ENCODE peak calls at places on chromosomes 11 and 22, in six cellular contexts. Q is stomach; F is left ventricle myocardium inferior; C is naive thymus-derived CD4-positive, alpha-beta T cell; A is lower lobe of right lung; L is BE2C. G is an unnamed sample.

GRCh38 chr22:28768701-28769393 is 3.6 kb upstream of the CCDC117 start:
- DNase-seq in F (no peak), C (no peak), L (no peak), A (no peak), Q (no peak), G (no peak)

GRCh38 chr11:70226967-70227366 is 23.9 kb downstream of the FADD start:
- DNase-seq in A (peak; percentile 44), Q (no peak), F (no peak), C (no peak), L (no peak), G (no peak)

GRCh38 chr11:3164540-3165151 is 464 bp downstream of the OSBPL5 start:
- DNase-seq in Q (no peak), C (no peak), F (peak; percentile 18), L (peak; percentile 5), A (peak; percentile 52), G (no peak)

GRCh38 chr11:42770444-42771065 is 541.2 kb upstream of the API5 start:
- DNase-seq in A (no peak), F (no peak), C (no peak), Q (no peak), L (peak; percentile 36), G (no peak)

GRCh38 chr11:75014129-75014528 is 25.4 kb downstream of the NEU3 start:
- DNase-seq in Q (no peak), C (no peak), F (no peak), L (no peak), A (no peak), G (no peak)

GRCh38 chr11:67289651-67290479 is 762 bp downstream of the ANKRD13D start:
- DNase-seq in L (no peak), C (no peak), Q (no peak), A (peak; percentile 54), F (peak; percentile 35), G (no peak)

GRCh38 chr22:44719586-44720368 is 17.8 kb downstream of the PRR5 start:
- DNase-seq in Q (peak; percentile 58), F (peak; percentile 40), A (no peak), C (no peak), L (peak; percentile 85), G (no peak)

GRCh38 chr11:89437317-89437716 is 53.9 kb downstream of the NOX4 start:
- DNase-seq in Q (no peak), C (no peak), F (no peak), L (no peak), A (no peak), G (no peak)

GRCh38 chr22:47162865-47163264 is 400.4 kb downstream of the TBC1D22A start:
- DNase-seq in L (peak; percentile 1), C (no peak), Q (no peak), F (no peak), A (peak; percentile 24), G (no peak)

GRCh38 chr11:24560324-24560723 is 63.5 kb downstream of the LUZP2 start:
- DNase-seq in F (no peak), Q (no peak), L (no peak), A (no peak), C (no peak), G (no peak)

GRCh38 chr22:25069758-25070461 is 117.4 kb downstream of the KIAA1671 start:
- DNase-seq in C (peak; percentile 45), F (no peak), L (peak; percentile 33), A (no peak), Q (no peak), G (no peak)

GRCh38 chr22:37848587-37849088 is 581 bp upstream of the EIF3L start:
- DNase-seq in F (no peak), A (no peak), C (peak; percentile 32), Q (no peak), L (no peak), G (peak; percentile 32)

GRCh38 chr11:101738494-101738893 is 154.7 kb upstream of the TRPC6 start:
- DNase-seq in L (no peak), C (no peak), F (no peak), A (no peak), Q (no peak), G (no peak)

GRCh38 chr11:12213920-12214319 is 103.5 kb downstream of the MICAL2 start:
- DNase-seq in F (no peak), A (no peak), L (no peak), C (no peak), Q (no peak), G (no peak)

GRCh38 chr11:84543367-84544159 is 1083.6 kb downstream of the DLG2 start:
- DNase-seq in A (no peak), C (no peak), L (peak; percentile 22), Q (no peak), F (no peak), G (no peak)

GRCh38 chr11:30914143-30914762 is 328.1 kb upstream of the MPPED2 start:
- DNase-seq in Q (peak; percentile 52), F (peak; percentile 45), A (peak; percentile 48), L (peak; percentile 24), C (no peak), G (no peak)

GRCh38 chr11:62501432-62501891 is 45.1 kb downstream of the AHNAK start:
- DNase-seq in C (no peak), Q (peak; percentile 55), F (peak; percentile 73), L (no peak), A (no peak), G (no peak)

GRCh38 chr22:37219534-37219933 is 7.3 kb upstream of the SSTR3 start:
- DNase-seq in F (no peak), L (no peak), A (no peak), C (no peak), Q (no peak), G (no peak)

GRCh38 chr11:67611165-67611564 is 4.4 kb downstream of the NDUFV1 start:
- DNase-seq in Q (no peak), F (no peak), A (no peak), L (no peak), C (no peak), G (no peak)

GRCh38 chr11:121446752-121447156 is 5.4 kb upstream of the SORL1 start:
- DNase-seq in Q (no peak), A (no peak), C (no peak), F (no peak), L (peak; percentile 70), G (no peak)

GRCh38 chr22:39144101-39144815 is 8.2 kb downstream of the CBX7 start:
- DNase-seq in Q (peak; percentile 60), F (no peak), L (no peak), A (peak; percentile 61), C (peak; percentile 60), G (peak; percentile 68)

GRCh38 chr11:120336641-120337132 is 474 bp downstream of the ARHGEF12 start:
- DNase-seq in F (peak; percentile 53), Q (no peak), C (no peak), L (peak; percentile 61), A (peak; percentile 68), G (no peak)

GRCh38 chr11:20443596-20443995 is 56.1 kb downstream of the PRMT3 start:
- DNase-seq in L (no peak), C (peak; percentile 4), F (no peak), Q (no peak), A (no peak), G (no peak)

GRCh38 chr11:69968407-69969347 is 109.4 kb upstream of the ANO1 start:
- DNase-seq in F (peak; percentile 44), L (no peak), C (no peak), Q (no peak), A (peak; percentile 72), G (no peak)

GRCh38 chr22:49878206-49878605 is 24.6 kb downstream of the ZBED4 start:
- DNase-seq in A (no peak), C (no peak), Q (no peak), L (no peak), F (no peak), G (no peak)

DNA sequence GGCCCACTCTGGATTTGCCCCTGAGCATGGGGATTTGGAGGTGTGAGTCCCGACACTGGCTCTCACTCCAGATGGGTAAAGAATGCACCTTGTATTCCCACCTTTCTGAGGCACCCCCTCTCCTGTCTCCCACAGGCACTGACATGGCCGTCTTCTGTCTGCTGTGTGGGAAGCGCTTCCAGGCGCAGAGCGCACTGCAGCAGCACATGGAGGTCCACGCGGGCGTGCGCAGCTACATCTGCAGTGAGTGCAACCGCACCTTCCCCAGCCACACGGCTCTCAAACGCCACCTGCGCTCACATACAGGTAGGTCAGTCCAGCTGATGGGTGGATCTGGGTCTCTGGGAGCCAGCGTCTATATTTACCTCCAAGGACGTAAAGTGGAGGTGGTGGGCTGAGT is 54.2 kb upstream of the NNMT start:
- DNase-seq in C (no peak), L (no peak), F (no peak), Q (no peak), A (no peak), G (no peak)
- H3K4me1 ChIP-seq in C (no peaks in the 10 kb centered on the region), L (no peaks in the 10 kb centered on the region), F (peaks cover 78% of the 10 kb centered on the region), Q (peaks cover 45% of the 10 kb centered on the region), A (peaks cover 9% of the 10 kb centered on the region), G (no peaks in the 10 kb centered on the region)

GRCh38 chr22:29797351-29797750 is 30.2 kb downstream of the UQCR10 start:
- DNase-seq in L (no peak), Q (no peak), A (no peak), C (no peak), F (no peak), G (no peak)
- H3K4me1 ChIP-seq in L (peaks cover 16% of the 10 kb centered on the region), Q (peaks cover 51% of the 10 kb centered on the region), A (peaks cover 51% of the 10 kb centered on the region), C (no peaks in the 10 kb centered on the region), F (peaks cover 50% of the 10 kb centered on the region), G (no peaks in the 10 kb centered on the region)

GRCh38 chr22:45844009-45844408 is 133.0 kb downstream of the WNT7B start:
- DNase-seq in L (no peak), A (no peak), Q (no peak), C (no peak), F (no peak), G (no peak)
- H3K4me1 ChIP-seq in L (no peaks in the 10 kb centered on the region), A (no peaks in the 10 kb centered on the region), Q (no peaks in the 10 kb centered on the region), C (no peaks in the 10 kb centered on the region), F (no peaks in the 10 kb centered on the region), G (no peaks in the 10 kb centered on the region)

DNA sequence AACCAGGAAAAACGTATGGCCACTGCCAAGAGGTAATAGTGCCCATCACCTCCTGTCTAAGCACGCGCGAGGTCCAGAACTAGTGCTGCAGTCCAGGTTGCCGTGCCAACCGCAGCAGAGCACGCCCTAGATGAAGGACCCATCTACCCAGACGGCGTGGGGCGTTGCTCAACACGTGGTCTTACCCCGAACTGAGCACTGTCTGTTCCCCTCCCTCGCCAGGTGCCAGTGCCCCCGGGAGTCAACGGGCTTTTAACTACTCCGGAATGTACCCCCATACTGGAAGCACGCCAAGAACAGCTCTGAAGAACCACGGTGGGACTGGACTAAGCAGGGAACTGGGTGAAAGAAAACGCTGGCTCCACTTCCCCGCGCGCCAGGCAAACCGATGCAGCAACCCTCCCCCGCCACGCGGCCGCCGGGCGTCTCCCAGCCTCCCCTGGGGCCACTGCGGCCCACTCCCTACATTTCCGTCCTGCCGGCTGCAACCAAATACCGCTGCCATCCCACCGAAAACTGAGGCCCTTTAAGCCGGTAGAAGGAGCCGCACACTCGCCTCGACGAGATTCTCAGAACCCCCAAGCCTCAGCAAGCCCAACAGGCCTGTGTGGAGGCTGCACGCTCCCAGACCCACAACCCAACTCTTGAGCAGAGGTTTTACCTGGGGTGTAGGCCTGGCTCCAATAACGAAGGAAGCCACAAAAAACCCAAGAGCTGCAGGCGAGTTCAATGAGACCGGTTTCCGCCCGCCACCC is at the start of gene HSPA8:
- DNase-seq in F (peak; percentile 64), C (peak; percentile 45), A (peak; percentile 85), L (peak; percentile 79), Q (peak; percentile 60), G (peak; percentile 52)
- H3K4me1 ChIP-seq in F (peaks cover 87% of the 10 kb centered on the region), C (peaks cover 50% of the 10 kb centered on the region), A (peaks cover 61% of the 10 kb centered on the region), L (peaks cover 24% of the 10 kb centered on the region), Q (peaks cover 80% of the 10 kb centered on the region), G (peaks cover 69% of the 10 kb centered on the region)

GRCh38 chr11:65872555-65873279 is at the start of gene EFEMP2:
- DNase-seq in A (peak; percentile 64), Q (no peak), L (no peak), F (peak; percentile 61), C (no peak), G (no peak)
- H3K4me1 ChIP-seq in A (peaks cover 26% of the 10 kb centered on the region), Q (peaks cover 39% of the 10 kb centered on the region), L (peaks cover 13% of the 10 kb centered on the region), F (peaks cover 49% of the 10 kb centered on the region), C (peaks cover 10% of the 10 kb centered on the region), G (peaks cover 20% of the 10 kb centered on the region)

G was measured in CD4-positive, alpha-beta memory T cell.